ENCODE peak calls at places on chromosomes 16 and 17, in ten cellular contexts. I is type B pancreatic cell, J is fibroblast of pulmonary artery, W is A549, Z is mucosa of descending colon, S is fibroblast of the aortic adventitia, H is RWPE1, P is GM12865, B is upper lobe of right lung, N is astrocyte. R is an unnamed sample.
A peak's percentile ranks its signal among the peaks of the same experiment; 100 is the strongest.

GRCh38 chr17:78748730-78749317 is 33.2 kb downstream of the CYTH1 start:
- DNase-seq in W (no peak), S (peak; percentile 70), J (peak; percentile 45), N (peak; percentile 48), Z (peak; percentile 60), P (peak; percentile 88), I (no peak), B (peak; percentile 81), H (peak; percentile 50), R (no peak)

GRCh38 chr17:72193395-72194106 is 72.7 kb downstream of the SOX9 start:
- DNase-seq in B (no peak), J (peak; percentile 73), S (peak; percentile 50), H (no peak), Z (no peak), P (no peak), I (no peak), N (peak; percentile 50), W (no peak), R (no peak)

GRCh38 chr16:4306439-4307214 is 9.2 kb upstream of the GLIS2 start:
- DNase-seq in S (no peak), I (no peak), B (no peak), W (no peak), N (no peak), J (no peak), P (peak; percentile 63), H (no peak), Z (no peak), R (no peak)

GRCh38 chr16:87618216-87618615 is 15.9 kb downstream of the JPH3 start:
- DNase-seq in H (no peak), B (no peak), I (no peak), J (no peak), W (no peak), N (no peak), P (no peak), Z (no peak), S (no peak), R (no peak)

GRCh38 chr17:954431-955164 is 25.0 kb downstream of the NXN start:
- DNase-seq in N (peak; percentile 91), I (no peak), J (peak; percentile 46), B (no peak), Z (peak; percentile 20), P (no peak), H (no peak), S (peak; percentile 37), W (peak; percentile 87), R (no peak)

GRCh38 chr16:55993088-55993487 is 117.9 kb upstream of the CES5A start:
- DNase-seq in B (no peak), I (no peak), S (no peak), W (no peak), N (no peak), P (no peak), J (no peak), Z (no peak), H (no peak), R (no peak)

GRCh38 chr16:3577302-3577752 is at the start of gene NLRC3:
- DNase-seq in N (no peak), B (no peak), Z (peak; percentile 45), W (no peak), J (no peak), I (no peak), H (no peak), P (peak; percentile 72), S (no peak), R (no peak)

GRCh38 chr16:84331998-84332780 is 36.1 kb upstream of the ATP2C2 start:
- DNase-seq in W (no peak), Z (no peak), H (peak; percentile 67), I (no peak), J (no peak), P (no peak), B (peak; percentile 27), S (no peak), N (peak; percentile 47), R (no peak)

GRCh38 chr17:72556944-72557826 is 436.4 kb downstream of the SOX9 start:
- DNase-seq in N (peak; percentile 23), S (peak; percentile 56), Z (peak; percentile 68), B (peak; percentile 79), I (peak; percentile 83), H (peak; percentile 72), J (peak; percentile 66), W (peak; percentile 93), P (peak; percentile 72), R (peak; percentile 89)

GRCh38 chr16:86946396-86946795 is 368.0 kb downstream of the FOXL1 start:
- DNase-seq in P (no peak), I (no peak), H (no peak), S (peak; percentile 32), B (peak; percentile 34), Z (no peak), W (peak; percentile 26), J (no peak), N (peak; percentile 49), R (no peak)

GRCh38 chr16:9408297-9408696 is 316.9 kb downstream of the HAPSTR1 start:
- DNase-seq in S (no peak), Z (no peak), I (no peak), W (no peak), P (no peak), H (no peak), N (no peak), B (no peak), J (no peak), R (no peak)

GRCh38 chr17:32774286-32775084 is 102.4 kb downstream of the MYO1D start:
- DNase-seq in I (no peak), J (no peak), W (no peak), S (no peak), P (no peak), N (no peak), Z (no peak), H (no peak), B (no peak), R (no peak)

GRCh38 chr17:80738406-80738805 is 193.8 kb downstream of the RPTOR start:
- DNase-seq in S (no peak), I (no peak), Z (no peak), N (no peak), B (no peak), W (no peak), H (no peak), P (no peak), J (no peak), R (no peak)

GRCh38 chr16:28202147-28202746 is 9.5 kb downstream of the XPO6 start:
- DNase-seq in I (no peak), B (no peak), S (no peak), J (no peak), N (no peak), H (no peak), Z (no peak), P (no peak), W (no peak), R (no peak)

GRCh38 chr17:44979426-44980273 is 11.5 kb upstream of the C1QL1 start:
- DNase-seq in J (no peak), Z (peak; percentile 55), B (no peak), N (no peak), H (no peak), P (no peak), S (no peak), W (no peak), I (no peak), R (no peak)

DNA sequence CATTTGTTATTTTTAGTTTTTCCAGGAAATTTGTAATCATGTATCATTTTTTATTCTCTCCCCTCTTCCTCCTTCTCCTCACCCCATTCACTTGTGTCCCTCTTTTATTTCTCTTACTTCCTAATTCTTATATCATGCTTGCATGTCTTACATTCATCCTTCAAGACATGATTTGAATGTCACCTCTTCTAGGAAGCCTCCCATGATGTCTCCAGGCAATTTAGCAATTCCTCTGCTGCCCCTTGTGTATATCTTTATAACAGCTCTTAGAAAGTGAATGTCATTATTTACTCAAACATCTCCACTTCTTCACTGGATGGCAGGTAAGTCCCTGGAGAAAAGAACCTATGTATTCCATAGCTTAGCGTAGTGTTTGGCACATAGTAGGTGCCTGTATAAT is 7.8 kb downstream of the HNF1B start:
- DNase-seq in B (no peak), Z (no peak), J (no peak), P (peak; percentile 13), H (no peak), W (peak; percentile 41), I (no peak), N (no peak), S (no peak), R (no peak)
- TF ChIP-seq CTCF in B (no peak), Z (no peak), J (peak; percentile 5), P (no peak), H (no peak), W (peak; percentile 65), I (peak; percentile 34), N (peak; percentile 21), S (no peak), R (peak; percentile 36)

GRCh38 chr17:56593741-56594527 is 435 bp downstream of the NOG start:
- DNase-seq in I (peak; percentile 81), J (peak; percentile 50), S (peak; percentile 36), W (peak; percentile 71), Z (peak; percentile 55), N (peak; percentile 69), P (peak; percentile 22), B (peak; percentile 85), H (peak; percentile 57), R (peak; percentile 86)
- TF ChIP-seq CTCF in I (no peak), J (no peak), S (no peak), W (no peak), Z (no peak), N (no peak), P (no peak), B (no peak), H (no peak), R (no peak)

GRCh38 chr17:40402668-40403067 is 15.0 kb downstream of the TOP2A start:
- DNase-seq in H (no peak), P (no peak), B (no peak), S (no peak), W (no peak), I (no peak), J (no peak), N (no peak), Z (no peak), R (no peak)
- TF ChIP-seq CTCF in H (no peak), P (no peak), B (no peak), S (peak; percentile 7), W (no peak), I (no peak), J (no peak), N (no peak), Z (no peak), R (no peak)

GRCh38 chr17:9258115-9259020 is 237.1 kb downstream of the NTN1 start:
- DNase-seq in Z (no peak), J (no peak), I (no peak), B (no peak), H (no peak), N (no peak), W (no peak), P (no peak), S (no peak), R (no peak)

GRCh38 chr17:9256944-9257629 is 235.8 kb downstream of the NTN1 start:
- DNase-seq in J (no peak), H (no peak), P (no peak), W (no peak), B (no peak), Z (peak; percentile 47), N (peak; percentile 50), I (no peak), S (no peak), R (no peak)

GRCh38 chr17:9254841-9255240 is 233.5 kb downstream of the NTN1 start:
- DNase-seq in H (no peak), W (no peak), J (no peak), N (no peak), Z (no peak), B (no peak), P (no peak), I (no peak), S (no peak), R (no peak)

GRCh38 chr17:9255838-9256237 is 234.5 kb downstream of the NTN1 start:
- DNase-seq in J (no peak), H (no peak), N (no peak), P (no peak), I (no peak), W (no peak), B (no peak), S (no peak), Z (no peak), R (no peak)

GRCh38 chr17:9256361-9256943 is 235.1 kb downstream of the NTN1 start:
- DNase-seq in J (no peak), W (no peak), I (no peak), Z (no peak), H (no peak), S (no peak), N (no peak), P (no peak), B (no peak), R (no peak)
- TF ChIP-seq CTCF in J (no peak), W (no peak), I (no peak), Z (no peak), H (no peak), S (no peak), N (no peak), P (no peak), B (peak; percentile 8), R (no peak)

R was measured in osteocyte.